ENCODE peak calls at places on chromosomes 2 and 18, in eight cellular contexts. One of them, this sample, is unnamed.
A peak's percentile ranks its signal among the peaks of the same experiment; 100 is the strongest.

GRCh38 chr2:181130686-181131085 is 150.3 kb downstream of the UBE2E3 start:
- DNase-seq in sigmoid colon: no peak
- DNase-seq in CD4-positive, CD25-positive, alpha-beta regulatory T cell: no peak
- DNase-seq in DND-41: no peak
- DNase-seq in fibroblast of lung: no peak
- DNase-seq in endodermal cell: no peak
- DNase-seq in heart right ventricle: no peak
- DNase-seq in Peyer's patch: no peak
- DNase-seq in this sample: no peak

GRCh38 chr2:215236131-215236530 is 75.7 kb upstream of the ATIC start:
- DNase-seq in sigmoid colon: no peak
- DNase-seq in CD4-positive, CD25-positive, alpha-beta regulatory T cell: no peak
- DNase-seq in DND-41: no peak
- DNase-seq in fibroblast of lung: no peak
- DNase-seq in endodermal cell: no peak
- DNase-seq in heart right ventricle: no peak
- DNase-seq in Peyer's patch: no peak
- DNase-seq in this sample: no peak

GRCh38 chr2:232504438-232504837 is 15.8 kb upstream of the PRSS56 start:
- DNase-seq in sigmoid colon: no peak
- DNase-seq in CD4-positive, CD25-positive, alpha-beta regulatory T cell: no peak
- DNase-seq in DND-41: no peak
- DNase-seq in fibroblast of lung: no peak
- DNase-seq in endodermal cell: no peak
- DNase-seq in heart right ventricle: no peak
- DNase-seq in Peyer's patch: no peak
- DNase-seq in this sample: no peak

GRCh38 chr18:7812431-7813063 is 245.4 kb downstream of the PTPRM start:
- DNase-seq in sigmoid colon: no peak
- DNase-seq in CD4-positive, CD25-positive, alpha-beta regulatory T cell: no peak
- DNase-seq in DND-41: no peak
- DNase-seq in fibroblast of lung: peak; percentile 87
- DNase-seq in endodermal cell: no peak
- DNase-seq in heart right ventricle: no peak
- DNase-seq in Peyer's patch: no peak
- DNase-seq in this sample: no peak

GRCh38 chr2:240985881-240986786 is 12.3 kb upstream of the SNED1 start:
- DNase-seq in sigmoid colon: peak; percentile 63
- DNase-seq in CD4-positive, CD25-positive, alpha-beta regulatory T cell: no peak
- DNase-seq in DND-41: no peak
- DNase-seq in fibroblast of lung: no peak
- DNase-seq in endodermal cell: no peak
- DNase-seq in heart right ventricle: peak; percentile 10
- DNase-seq in Peyer's patch: peak; percentile 38
- DNase-seq in this sample: no peak

GRCh38 chr2:177143444-177143843 is 69.2 kb upstream of the HNRNPA3 start:
- DNase-seq in sigmoid colon: peak; percentile 82
- DNase-seq in CD4-positive, CD25-positive, alpha-beta regulatory T cell: no peak
- DNase-seq in DND-41: no peak
- DNase-seq in fibroblast of lung: peak; percentile 60
- DNase-seq in endodermal cell: no peak
- DNase-seq in heart right ventricle: no peak
- DNase-seq in Peyer's patch: no peak
- DNase-seq in this sample: no peak

GRCh38 chr2:118417417-118418125 is 329.3 kb downstream of the INSIG2 start:
- DNase-seq in sigmoid colon: no peak
- DNase-seq in CD4-positive, CD25-positive, alpha-beta regulatory T cell: no peak
- DNase-seq in DND-41: no peak
- DNase-seq in fibroblast of lung: peak; percentile 79
- DNase-seq in endodermal cell: no peak
- DNase-seq in heart right ventricle: no peak
- DNase-seq in Peyer's patch: no peak
- DNase-seq in this sample: no peak

GRCh38 chr2:75177427-75177826 is 21.9 kb downstream of the TACR1 start:
- DNase-seq in sigmoid colon: no peak
- DNase-seq in CD4-positive, CD25-positive, alpha-beta regulatory T cell: no peak
- DNase-seq in DND-41: no peak
- DNase-seq in fibroblast of lung: peak; percentile 12
- DNase-seq in endodermal cell: no peak
- DNase-seq in heart right ventricle: no peak
- DNase-seq in Peyer's patch: no peak
- DNase-seq in this sample: no peak

GRCh38 chr2:38708900-38709321 is 42.2 kb downstream of the SRSF7 start:
- DNase-seq in sigmoid colon: no peak
- DNase-seq in CD4-positive, CD25-positive, alpha-beta regulatory T cell: no peak
- DNase-seq in DND-41: no peak
- DNase-seq in fibroblast of lung: no peak
- DNase-seq in endodermal cell: peak; percentile 63
- DNase-seq in heart right ventricle: no peak
- DNase-seq in Peyer's patch: no peak
- DNase-seq in this sample: no peak

GRCh38 chr2:181911830-181912229 is 20.3 kb downstream of the ITPRID2 start:
- DNase-seq in sigmoid colon: no peak
- DNase-seq in CD4-positive, CD25-positive, alpha-beta regulatory T cell: no peak
- DNase-seq in DND-41: no peak
- DNase-seq in fibroblast of lung: no peak
- DNase-seq in endodermal cell: no peak
- DNase-seq in heart right ventricle: no peak
- DNase-seq in Peyer's patch: no peak
- DNase-seq in this sample: no peak

GRCh38 chr18:59769105-59769865 is 72.1 kb upstream of the CCBE1 start:
- DNase-seq in sigmoid colon: no peak
- DNase-seq in CD4-positive, CD25-positive, alpha-beta regulatory T cell: no peak
- DNase-seq in DND-41: no peak
- DNase-seq in fibroblast of lung: peak; percentile 46
- DNase-seq in endodermal cell: no peak
- DNase-seq in heart right ventricle: no peak
- DNase-seq in Peyer's patch: no peak
- DNase-seq in this sample: no peak

GRCh38 chr2:240963065-240963375 is 35.4 kb upstream of the SNED1 start:
- DNase-seq in sigmoid colon: no peak
- DNase-seq in CD4-positive, CD25-positive, alpha-beta regulatory T cell: no peak
- DNase-seq in DND-41: no peak
- DNase-seq in fibroblast of lung: no peak
- DNase-seq in endodermal cell: peak; percentile 43
- DNase-seq in heart right ventricle: no peak
- DNase-seq in Peyer's patch: no peak
- DNase-seq in this sample: no peak

GRCh38 chr2:142299021-142299420 is 168.2 kb upstream of the LRP1B start:
- DNase-seq in sigmoid colon: no peak
- DNase-seq in CD4-positive, CD25-positive, alpha-beta regulatory T cell: no peak
- DNase-seq in DND-41: no peak
- DNase-seq in fibroblast of lung: no peak
- DNase-seq in endodermal cell: no peak
- DNase-seq in heart right ventricle: no peak
- DNase-seq in Peyer's patch: no peak
- DNase-seq in this sample: no peak

GRCh38 chr2:142290931-142291330 is 160.1 kb upstream of the LRP1B start:
- DNase-seq in sigmoid colon: no peak
- DNase-seq in CD4-positive, CD25-positive, alpha-beta regulatory T cell: no peak
- DNase-seq in DND-41: no peak
- DNase-seq in fibroblast of lung: peak; percentile 57
- DNase-seq in endodermal cell: no peak
- DNase-seq in heart right ventricle: no peak
- DNase-seq in Peyer's patch: no peak
- DNase-seq in this sample: no peak

GRCh38 chr2:142291964-142292363 is 161.1 kb upstream of the LRP1B start:
- DNase-seq in sigmoid colon: no peak
- DNase-seq in CD4-positive, CD25-positive, alpha-beta regulatory T cell: no peak
- DNase-seq in DND-41: no peak
- DNase-seq in fibroblast of lung: peak; percentile 70
- DNase-seq in endodermal cell: no peak
- DNase-seq in heart right ventricle: no peak
- DNase-seq in Peyer's patch: no peak
- DNase-seq in this sample: no peak

DNA sequence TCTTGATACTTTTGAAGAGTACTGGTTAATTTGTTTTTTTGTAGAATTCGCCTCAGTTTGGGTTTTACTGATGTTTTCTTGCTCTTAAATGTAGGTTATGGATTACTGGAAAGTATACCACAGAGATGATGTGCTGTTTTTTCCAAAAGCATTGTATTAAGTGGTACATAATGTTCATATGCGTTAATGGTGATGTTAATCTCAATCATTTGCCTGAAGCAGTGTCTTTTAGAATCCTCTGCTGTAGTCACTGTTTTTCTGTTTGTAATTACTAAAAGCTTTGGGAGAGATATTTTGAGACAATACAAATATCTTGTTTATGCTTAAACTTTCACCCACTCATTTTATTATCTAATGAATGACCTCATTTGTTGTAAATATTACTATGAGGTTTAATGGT is 163.4 kb upstream of the LRP1B start:
- DNase-seq in sigmoid colon: no peak
- DNase-seq in CD4-positive, CD25-positive, alpha-beta regulatory T cell: no peak
- DNase-seq in DND-41: no peak
- DNase-seq in fibroblast of lung: no peak
- DNase-seq in endodermal cell: no peak
- DNase-seq in heart right ventricle: no peak
- DNase-seq in Peyer's patch: no peak
- DNase-seq in this sample: no peak
- H3K27me3 ChIP-seq in sigmoid colon: no peaks in the 10 kb centered on the region
- H3K27me3 ChIP-seq in CD4-positive, CD25-positive, alpha-beta regulatory T cell: no peaks in the 10 kb centered on the region
- H3K27me3 ChIP-seq in DND-41: no peaks in the 10 kb centered on the region
- H3K27me3 ChIP-seq in fibroblast of lung: no peaks in the 10 kb centered on the region
- H3K27me3 ChIP-seq in endodermal cell: no peaks in the 10 kb centered on the region
- H3K27me3 ChIP-seq in heart right ventricle: no peaks in the 10 kb centered on the region
- H3K27me3 ChIP-seq in Peyer's patch: no peaks in the 10 kb centered on the region
- H3K27me3 ChIP-seq in this sample: no peaks in the 10 kb centered on the region

DNA sequence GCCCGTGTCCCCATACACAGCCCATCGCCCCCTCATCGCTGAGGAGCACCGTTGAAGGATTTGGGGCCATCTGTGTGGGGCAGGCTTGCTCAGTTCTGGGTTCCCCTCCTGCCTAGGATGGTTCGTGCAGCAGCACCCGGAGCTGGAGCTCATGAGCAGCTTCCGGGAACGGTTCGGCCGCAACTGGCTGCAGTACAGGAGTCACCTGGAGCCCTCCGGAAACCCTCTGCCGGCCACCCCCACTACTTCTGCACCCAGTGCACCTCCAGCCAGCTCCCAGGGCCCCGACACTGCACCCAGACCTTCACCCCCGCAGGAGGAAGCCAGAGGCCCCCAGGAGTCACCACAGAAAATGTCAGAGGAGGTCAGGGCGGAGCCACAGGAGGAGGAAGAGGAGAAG is 10.3 kb downstream of the STK11IP start:
- DNase-seq in sigmoid colon: no peak
- DNase-seq in CD4-positive, CD25-positive, alpha-beta regulatory T cell: no peak
- DNase-seq in DND-41: no peak
- DNase-seq in fibroblast of lung: no peak
- DNase-seq in endodermal cell: no peak
- DNase-seq in heart right ventricle: no peak
- DNase-seq in Peyer's patch: no peak
- DNase-seq in this sample: no peak
- H3K36me3 ChIP-seq in sigmoid colon: no peaks in the 10 kb centered on the region
- H3K36me3 ChIP-seq in CD4-positive, CD25-positive, alpha-beta regulatory T cell: peaks cover 40% of the 10 kb centered on the region
- H3K36me3 ChIP-seq in DND-41: peaks cover 51% of the 10 kb centered on the region
- H3K36me3 ChIP-seq in fibroblast of lung: peaks cover 5% of the 10 kb centered on the region
- H3K36me3 ChIP-seq in endodermal cell: peaks cover 6% of the 10 kb centered on the region
- H3K36me3 ChIP-seq in heart right ventricle: peaks cover 79% of the 10 kb centered on the region
- H3K36me3 ChIP-seq in Peyer's patch: peaks cover 68% of the 10 kb centered on the region
- H3K36me3 ChIP-seq in this sample: peaks cover 23% of the 10 kb centered on the region

DNA sequence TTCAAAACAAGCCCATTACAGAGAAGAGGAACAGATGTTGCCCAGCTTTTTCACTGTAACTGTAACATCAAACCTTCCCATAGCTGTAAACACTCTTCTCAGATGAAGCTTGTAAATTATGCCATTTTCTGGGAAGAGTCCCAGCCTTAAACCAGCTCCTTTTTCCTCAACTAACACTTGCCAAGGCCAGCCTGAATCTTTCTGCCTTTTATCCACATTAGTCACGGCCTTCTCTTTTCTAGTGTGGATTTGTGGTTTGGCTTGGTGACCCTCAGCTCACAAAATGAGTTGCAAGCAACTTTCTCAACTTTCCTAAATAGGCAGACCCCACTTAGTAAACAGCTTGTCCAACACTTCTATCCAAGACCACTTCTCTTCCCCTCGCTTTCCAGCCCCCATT is 90.2 kb downstream of the CABLES1 start:
- DNase-seq in sigmoid colon: peak; percentile 74
- DNase-seq in CD4-positive, CD25-positive, alpha-beta regulatory T cell: no peak
- DNase-seq in DND-41: no peak
- DNase-seq in fibroblast of lung: peak; percentile 98
- DNase-seq in endodermal cell: no peak
- DNase-seq in heart right ventricle: no peak
- DNase-seq in Peyer's patch: no peak
- DNase-seq in this sample: no peak
- H3K4me1 ChIP-seq in sigmoid colon: peaks cover 58% of the 10 kb centered on the region
- H3K4me1 ChIP-seq in CD4-positive, CD25-positive, alpha-beta regulatory T cell: peaks cover 20% of the 10 kb centered on the region
- H3K4me1 ChIP-seq in DND-41: peaks cover 11% of the 10 kb centered on the region
- H3K4me1 ChIP-seq in fibroblast of lung: peaks cover 26% of the 10 kb centered on the region
- H3K4me1 ChIP-seq in endodermal cell: no peaks in the 10 kb centered on the region
- H3K4me1 ChIP-seq in heart right ventricle: peaks cover 47% of the 10 kb centered on the region
- H3K4me1 ChIP-seq in Peyer's patch: no peaks in the 10 kb centered on the region
- H3K4me1 ChIP-seq in this sample: peaks cover under 1% of the 10 kb centered on the region

GRCh38 chr2:26559556-26559955 is 81.6 kb downstream of the CIB4 start:
- DNase-seq in sigmoid colon: peak; percentile 42
- DNase-seq in CD4-positive, CD25-positive, alpha-beta regulatory T cell: no peak
- DNase-seq in DND-41: no peak
- DNase-seq in fibroblast of lung: no peak
- DNase-seq in endodermal cell: peak; percentile 70
- DNase-seq in heart right ventricle: no peak
- DNase-seq in Peyer's patch: no peak
- DNase-seq in this sample: no peak
- H3K27me3 ChIP-seq in sigmoid colon: peaks cover 12% of the 10 kb centered on the region
- H3K27me3 ChIP-seq in CD4-positive, CD25-positive, alpha-beta regulatory T cell: peaks cover 10% of the 10 kb centered on the region
- H3K27me3 ChIP-seq in DND-41: peaks cover 41% of the 10 kb centered on the region
- H3K27me3 ChIP-seq in fibroblast of lung: peaks cover 49% of the 10 kb centered on the region
- H3K27me3 ChIP-seq in endodermal cell: peaks cover 28% of the 10 kb centered on the region
- H3K27me3 ChIP-seq in heart right ventricle: peaks cover 71% of the 10 kb centered on the region
- H3K27me3 ChIP-seq in Peyer's patch: no peaks in the 10 kb centered on the region
- H3K27me3 ChIP-seq in this sample: peaks cover 31% of the 10 kb centered on the region

DNA sequence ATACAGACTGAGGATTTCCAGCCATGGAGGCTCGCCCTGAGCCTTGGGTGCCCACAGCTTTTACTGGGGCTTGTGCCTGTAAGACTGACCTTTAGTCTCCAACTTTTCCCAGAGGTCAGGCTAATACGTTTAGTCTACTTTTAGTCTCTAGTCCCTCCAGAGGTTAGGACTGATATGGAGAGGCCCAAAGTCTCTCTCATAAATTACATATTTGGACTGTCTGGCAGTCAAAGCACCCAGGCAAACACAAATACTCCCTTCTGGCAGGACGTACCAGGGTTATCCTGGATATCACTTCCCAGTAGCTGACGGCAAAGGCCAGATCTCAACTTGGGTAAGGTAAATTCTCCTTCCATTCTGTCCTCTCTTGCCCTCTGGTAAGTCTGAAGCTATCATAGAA is 69.4 kb upstream of the NEDD4L start:
- DNase-seq in sigmoid colon: no peak
- DNase-seq in CD4-positive, CD25-positive, alpha-beta regulatory T cell: no peak
- DNase-seq in DND-41: no peak
- DNase-seq in fibroblast of lung: no peak
- DNase-seq in endodermal cell: no peak
- DNase-seq in heart right ventricle: no peak
- DNase-seq in Peyer's patch: no peak
- DNase-seq in this sample: no peak
- H3K36me3 ChIP-seq in sigmoid colon: no peaks in the 10 kb centered on the region
- H3K36me3 ChIP-seq in CD4-positive, CD25-positive, alpha-beta regulatory T cell: no peaks in the 10 kb centered on the region
- H3K36me3 ChIP-seq in DND-41: no peaks in the 10 kb centered on the region
- H3K36me3 ChIP-seq in fibroblast of lung: no peaks in the 10 kb centered on the region
- H3K36me3 ChIP-seq in endodermal cell: no peaks in the 10 kb centered on the region
- H3K36me3 ChIP-seq in heart right ventricle: no peaks in the 10 kb centered on the region
- H3K36me3 ChIP-seq in Peyer's patch: no peaks in the 10 kb centered on the region
- H3K36me3 ChIP-seq in this sample: no peaks in the 10 kb centered on the region

This sample was measured in CD4-positive, alpha-beta memory T cell.